ENCODE peak calls at places on chromosomes 16 and 17, in six cellular contexts. One of them, this sample, is unnamed.
A peak's percentile ranks its signal among the peaks of the same experiment; 100 is the strongest.

GRCh38 chr16:59654455-59654854 is 920.3 kb upstream of the GOT2 start:
- DNase-seq in HS-5: no peak
- DNase-seq in GM12878: no peak
- DNase-seq in IMR-90: no peak
- DNase-seq in activated T-helper 2 cell treated with anti-CD3 and anti-CD28 coated beads, Interferon-gamma antibody, Interleukin-2, Interleukin-4, amounts not matched to agents 10 μg/mL and 5 μg/mL and 100 μg/mL, durations not matched to agents 14 hours and 24 hours and 36 hours: no peak
- DNase-seq in naive B cell: no peak
- DNase-seq in this sample: no peak

GRCh38 chr16:50774405-50774804 is 32.5 kb downstream of the CYLD start:
- DNase-seq in HS-5: no peak
- DNase-seq in GM12878: no peak
- DNase-seq in IMR-90: no peak
- DNase-seq in activated T-helper 2 cell treated with anti-CD3 and anti-CD28 coated beads, Interferon-gamma antibody, Interleukin-2, Interleukin-4, amounts not matched to agents 10 μg/mL and 5 μg/mL and 100 μg/mL, durations not matched to agents 14 hours and 24 hours and 36 hours: no peak
- DNase-seq in naive B cell: no peak
- DNase-seq in this sample: no peak

GRCh38 chr17:69590690-69591089 is 176.2 kb downstream of the MAP2K6 start:
- DNase-seq in HS-5: no peak
- DNase-seq in GM12878: no peak
- DNase-seq in IMR-90: no peak
- DNase-seq in activated T-helper 2 cell treated with anti-CD3 and anti-CD28 coated beads, Interferon-gamma antibody, Interleukin-2, Interleukin-4, amounts not matched to agents 10 μg/mL and 5 μg/mL and 100 μg/mL, durations not matched to agents 14 hours and 24 hours and 36 hours: no peak
- DNase-seq in naive B cell: no peak
- DNase-seq in this sample: no peak

GRCh38 chr16:9868606-9869149 is 313.6 kb downstream of the GRIN2A start:
- DNase-seq in HS-5: no peak
- DNase-seq in GM12878: no peak
- DNase-seq in IMR-90: no peak
- DNase-seq in activated T-helper 2 cell treated with anti-CD3 and anti-CD28 coated beads, Interferon-gamma antibody, Interleukin-2, Interleukin-4, amounts not matched to agents 10 μg/mL and 5 μg/mL and 100 μg/mL, durations not matched to agents 14 hours and 24 hours and 36 hours: no peak
- DNase-seq in naive B cell: no peak
- DNase-seq in this sample: no peak

GRCh38 chr16:50680907-50681885 is at the start of gene SNX20:
- DNase-seq in HS-5: no peak
- DNase-seq in GM12878: peak; percentile 63
- DNase-seq in IMR-90: no peak
- DNase-seq in activated T-helper 2 cell treated with anti-CD3 and anti-CD28 coated beads, Interferon-gamma antibody, Interleukin-2, Interleukin-4, amounts not matched to agents 10 μg/mL and 5 μg/mL and 100 μg/mL, durations not matched to agents 14 hours and 24 hours and 36 hours: peak; percentile 42
- DNase-seq in naive B cell: peak; percentile 71
- DNase-seq in this sample: peak; percentile 34

GRCh38 chr17:3848229-3848628 is 2.2 kb upstream of the NCBP3 start:
- DNase-seq in HS-5: no peak
- DNase-seq in GM12878: no peak
- DNase-seq in IMR-90: no peak
- DNase-seq in activated T-helper 2 cell treated with anti-CD3 and anti-CD28 coated beads, Interferon-gamma antibody, Interleukin-2, Interleukin-4, amounts not matched to agents 10 μg/mL and 5 μg/mL and 100 μg/mL, durations not matched to agents 14 hours and 24 hours and 36 hours: no peak
- DNase-seq in naive B cell: no peak
- DNase-seq in this sample: no peak

GRCh38 chr17:41634639-41635038 is 10.3 kb upstream of the KRT17 start:
- DNase-seq in HS-5: no peak
- DNase-seq in GM12878: no peak
- DNase-seq in IMR-90: no peak
- DNase-seq in activated T-helper 2 cell treated with anti-CD3 and anti-CD28 coated beads, Interferon-gamma antibody, Interleukin-2, Interleukin-4, amounts not matched to agents 10 μg/mL and 5 μg/mL and 100 μg/mL, durations not matched to agents 14 hours and 24 hours and 36 hours: no peak
- DNase-seq in naive B cell: no peak
- DNase-seq in this sample: no peak

GRCh38 chr17:78933959-78934568 is 8.9 kb upstream of the TIMP2 start:
- DNase-seq in HS-5: peak; percentile 91
- DNase-seq in GM12878: no peak
- DNase-seq in IMR-90: peak; percentile 100
- DNase-seq in activated T-helper 2 cell treated with anti-CD3 and anti-CD28 coated beads, Interferon-gamma antibody, Interleukin-2, Interleukin-4, amounts not matched to agents 10 μg/mL and 5 μg/mL and 100 μg/mL, durations not matched to agents 14 hours and 24 hours and 36 hours: no peak
- DNase-seq in naive B cell: no peak
- DNase-seq in this sample: no peak

GRCh38 chr17:57649731-57650484 is 95.2 kb downstream of the CCDC182 start:
- DNase-seq in HS-5: no peak
- DNase-seq in GM12878: no peak
- DNase-seq in IMR-90: peak; percentile 66
- DNase-seq in activated T-helper 2 cell treated with anti-CD3 and anti-CD28 coated beads, Interferon-gamma antibody, Interleukin-2, Interleukin-4, amounts not matched to agents 10 μg/mL and 5 μg/mL and 100 μg/mL, durations not matched to agents 14 hours and 24 hours and 36 hours: no peak
- DNase-seq in naive B cell: no peak
- DNase-seq in this sample: no peak

GRCh38 chr16:78045865-78046581 is 23.7 kb downstream of the CLEC3A start:
- DNase-seq in HS-5: no peak
- DNase-seq in GM12878: no peak
- DNase-seq in IMR-90: peak; percentile 54
- DNase-seq in activated T-helper 2 cell treated with anti-CD3 and anti-CD28 coated beads, Interferon-gamma antibody, Interleukin-2, Interleukin-4, amounts not matched to agents 10 μg/mL and 5 μg/mL and 100 μg/mL, durations not matched to agents 14 hours and 24 hours and 36 hours: peak; percentile 47
- DNase-seq in naive B cell: no peak
- DNase-seq in this sample: no peak

GRCh38 chr17:47235506-47235905 is 18.1 kb upstream of the ITGB3 start:
- DNase-seq in HS-5: no peak
- DNase-seq in GM12878: no peak
- DNase-seq in IMR-90: no peak
- DNase-seq in activated T-helper 2 cell treated with anti-CD3 and anti-CD28 coated beads, Interferon-gamma antibody, Interleukin-2, Interleukin-4, amounts not matched to agents 10 μg/mL and 5 μg/mL and 100 μg/mL, durations not matched to agents 14 hours and 24 hours and 36 hours: no peak
- DNase-seq in naive B cell: no peak
- DNase-seq in this sample: no peak

GRCh38 chr17:6713130-6713917 is at the start of gene SLC13A5:
- DNase-seq in HS-5: no peak
- DNase-seq in GM12878: no peak
- DNase-seq in IMR-90: no peak
- DNase-seq in activated T-helper 2 cell treated with anti-CD3 and anti-CD28 coated beads, Interferon-gamma antibody, Interleukin-2, Interleukin-4, amounts not matched to agents 10 μg/mL and 5 μg/mL and 100 μg/mL, durations not matched to agents 14 hours and 24 hours and 36 hours: no peak
- DNase-seq in naive B cell: peak; percentile 20
- DNase-seq in this sample: no peak

GRCh38 chr17:17990282-17990681 is 17.6 kb downstream of the DRC3 start:
- DNase-seq in HS-5: no peak
- DNase-seq in GM12878: no peak
- DNase-seq in IMR-90: no peak
- DNase-seq in activated T-helper 2 cell treated with anti-CD3 and anti-CD28 coated beads, Interferon-gamma antibody, Interleukin-2, Interleukin-4, amounts not matched to agents 10 μg/mL and 5 μg/mL and 100 μg/mL, durations not matched to agents 14 hours and 24 hours and 36 hours: no peak
- DNase-seq in naive B cell: no peak
- DNase-seq in this sample: no peak

GRCh38 chr16:1295465-1295864 is 14.0 kb upstream of the UBE2I start:
- DNase-seq in HS-5: no peak
- DNase-seq in GM12878: no peak
- DNase-seq in IMR-90: no peak
- DNase-seq in activated T-helper 2 cell treated with anti-CD3 and anti-CD28 coated beads, Interferon-gamma antibody, Interleukin-2, Interleukin-4, amounts not matched to agents 10 μg/mL and 5 μg/mL and 100 μg/mL, durations not matched to agents 14 hours and 24 hours and 36 hours: no peak
- DNase-seq in naive B cell: no peak
- DNase-seq in this sample: no peak

GRCh38 chr16:9238346-9238745 is 146.9 kb downstream of the HAPSTR1 start:
- DNase-seq in HS-5: no peak
- DNase-seq in GM12878: no peak
- DNase-seq in IMR-90: no peak
- DNase-seq in activated T-helper 2 cell treated with anti-CD3 and anti-CD28 coated beads, Interferon-gamma antibody, Interleukin-2, Interleukin-4, amounts not matched to agents 10 μg/mL and 5 μg/mL and 100 μg/mL, durations not matched to agents 14 hours and 24 hours and 36 hours: no peak
- DNase-seq in naive B cell: no peak
- DNase-seq in this sample: no peak

GRCh38 chr17:27293359-27293897 is 486 bp upstream of the WSB1 start:
- DNase-seq in HS-5: no peak
- DNase-seq in GM12878: no peak
- DNase-seq in IMR-90: no peak
- DNase-seq in activated T-helper 2 cell treated with anti-CD3 and anti-CD28 coated beads, Interferon-gamma antibody, Interleukin-2, Interleukin-4, amounts not matched to agents 10 μg/mL and 5 μg/mL and 100 μg/mL, durations not matched to agents 14 hours and 24 hours and 36 hours: no peak
- DNase-seq in naive B cell: no peak
- DNase-seq in this sample: no peak

GRCh38 chr17:39791296-39791992 is 53.7 kb downstream of the GRB7 start:
- DNase-seq in HS-5: no peak
- DNase-seq in GM12878: no peak
- DNase-seq in IMR-90: no peak
- DNase-seq in activated T-helper 2 cell treated with anti-CD3 and anti-CD28 coated beads, Interferon-gamma antibody, Interleukin-2, Interleukin-4, amounts not matched to agents 10 μg/mL and 5 μg/mL and 100 μg/mL, durations not matched to agents 14 hours and 24 hours and 36 hours: peak; percentile 43
- DNase-seq in naive B cell: no peak
- DNase-seq in this sample: no peak

GRCh38 chr17:36182176-36183000 is 6.0 kb upstream of the TBC1D3B start:
- DNase-seq in HS-5: no peak
- DNase-seq in GM12878: no peak
- DNase-seq in IMR-90: no peak
- DNase-seq in activated T-helper 2 cell treated with anti-CD3 and anti-CD28 coated beads, Interferon-gamma antibody, Interleukin-2, Interleukin-4, amounts not matched to agents 10 μg/mL and 5 μg/mL and 100 μg/mL, durations not matched to agents 14 hours and 24 hours and 36 hours: no peak
- DNase-seq in naive B cell: no peak
- DNase-seq in this sample: no peak

GRCh38 chr16:27169511-27170071 is 33.7 kb upstream of the KDM8 start:
- DNase-seq in HS-5: no peak
- DNase-seq in GM12878: peak; percentile 13
- DNase-seq in IMR-90: peak; percentile 89
- DNase-seq in activated T-helper 2 cell treated with anti-CD3 and anti-CD28 coated beads, Interferon-gamma antibody, Interleukin-2, Interleukin-4, amounts not matched to agents 10 μg/mL and 5 μg/mL and 100 μg/mL, durations not matched to agents 14 hours and 24 hours and 36 hours: peak; percentile 67
- DNase-seq in naive B cell: peak; percentile 45
- DNase-seq in this sample: no peak

GRCh38 chr17:74919440-74920305 is 3.4 kb downstream of the USH1G start:
- DNase-seq in HS-5: no peak
- DNase-seq in GM12878: no peak
- DNase-seq in IMR-90: no peak
- DNase-seq in activated T-helper 2 cell treated with anti-CD3 and anti-CD28 coated beads, Interferon-gamma antibody, Interleukin-2, Interleukin-4, amounts not matched to agents 10 μg/mL and 5 μg/mL and 100 μg/mL, durations not matched to agents 14 hours and 24 hours and 36 hours: no peak
- DNase-seq in naive B cell: no peak
- DNase-seq in this sample: no peak

GRCh38 chr17:1908699-1909309 is 79.0 kb downstream of the RPA1 start:
- DNase-seq in HS-5: peak; percentile 25
- DNase-seq in GM12878: no peak
- DNase-seq in IMR-90: peak; percentile 73
- DNase-seq in activated T-helper 2 cell treated with anti-CD3 and anti-CD28 coated beads, Interferon-gamma antibody, Interleukin-2, Interleukin-4, amounts not matched to agents 10 μg/mL and 5 μg/mL and 100 μg/mL, durations not matched to agents 14 hours and 24 hours and 36 hours: peak; percentile 18
- DNase-seq in naive B cell: no peak
- DNase-seq in this sample: no peak

GRCh38 chr17:15354256-15354655 is 12.9 kb upstream of the TEKT3 start:
- DNase-seq in HS-5: no peak
- DNase-seq in GM12878: no peak
- DNase-seq in IMR-90: no peak
- DNase-seq in activated T-helper 2 cell treated with anti-CD3 and anti-CD28 coated beads, Interferon-gamma antibody, Interleukin-2, Interleukin-4, amounts not matched to agents 10 μg/mL and 5 μg/mL and 100 μg/mL, durations not matched to agents 14 hours and 24 hours and 36 hours: no peak
- DNase-seq in naive B cell: no peak
- DNase-seq in this sample: no peak